ENCODE peak calls at places on chromosomes 13 and 19, in four cellular contexts. C is right atrium auricular region, F is substantia nigra, R is gastrocnemius medialis. X is an unnamed sample.

GRCh38 chr13:27595055-27595811 is 25.1 kb downstream of the LNX2 start:
- DNase-seq in F (no peak), R (no peak), C (no peak), X (no peak)

GRCh38 chr13:31982540-31982939 is 49.0 kb upstream of the FRY start:
- DNase-seq in R (peak; percentile 59), C (peak; percentile 86), F (no peak), X (peak; percentile 81)

GRCh38 chr19:18910801-18911436 is 8.3 kb downstream of the COPE start:
- DNase-seq in R (no peak), F (no peak), C (no peak), X (no peak)

GRCh38 chr19:3125900-3126524 is 9.8 kb upstream of the GNA15 start:
- DNase-seq in R (peak; percentile 49), C (no peak), F (no peak), X (peak; percentile 72)

GRCh38 chr13:26759907-26760834 is at the start of gene GPR12:
- DNase-seq in R (no peak), C (no peak), F (no peak), X (no peak)

GRCh38 chr19:8367327-8368001 is 3.5 kb downstream of the ANGPTL4 start:
- DNase-seq in F (peak; percentile 63), R (peak; percentile 90), C (peak; percentile 95), X (peak; percentile 100)

GRCh38 chr19:14337510-14337909 is 43.7 kb upstream of the ADGRE5 start:
- DNase-seq in F (no peak), R (no peak), C (no peak), X (peak; percentile 47)

GRCh38 chr19:33248104-33248503 is 22.5 kb upstream of the SLC7A10 start:
- DNase-seq in C (no peak), R (no peak), F (no peak), X (no peak)

GRCh38 chr19:13398780-13399726 is 107.2 kb downstream of the CACNA1A start:
- DNase-seq in R (no peak), F (no peak), C (no peak), X (no peak)